ENCODE peak calls at places on chromosome 22, in four cellular contexts. J is pancreas, K is K562, C is psoas muscle. U is an unnamed sample.

GRCh38 chr22:46245515-46245914 is 4.6 kb downstream of the CDPF1 start:
- DNase-seq in J (no peak), K (no peak), C (peak; percentile 84), U (no peak)

GRCh38 chr22:39130152-39130704 is 22.3 kb downstream of the CBX7 start:
- DNase-seq in J (no peak), K (no peak), C (no peak), U (peak; percentile 16)

GRCh38 chr22:35046744-35047462 is 19.1 kb upstream of the ISX start:
- DNase-seq in J (no peak), K (no peak), C (no peak), U (no peak)

GRCh38 chr22:44584256-44584902 is 86.3 kb upstream of the RTL6 start:
- DNase-seq in J (no peak), K (no peak), C (peak; percentile 26), U (peak; percentile 12)

GRCh38 chr22:44957267-44957905 is 52.4 kb downstream of the PHF21B start:
- DNase-seq in J (no peak), K (no peak), C (no peak), U (no peak)

GRCh38 chr22:25853902-25854301 is 111.9 kb downstream of the MYO18B start:
- DNase-seq in J (no peak), K (peak; percentile 13), C (no peak), U (no peak)

GRCh38 chr22:20940178-20940790 is 23.1 kb downstream of the CRKL start:
- DNase-seq in J (no peak), K (no peak), C (no peak), U (no peak)

GRCh38 chr22:35401863-35402262 is 1.9 kb downstream of the MCM5 start:
- DNase-seq in J (no peak), K (no peak), C (no peak), U (no peak)

GRCh38 chr22:39898997-39899396 is 1.9 kb upstream of the GRAP2 start:
- DNase-seq in J (no peak), K (no peak), C (no peak), U (no peak)

GRCh38 chr22:46807458-46807857 is 45.0 kb downstream of the TBC1D22A start:
- DNase-seq in J (no peak), K (no peak), C (no peak), U (no peak)

GRCh38 chr22:32850591-32851517 is 49.3 kb downstream of the TIMP3 start:
- DNase-seq in J (no peak), K (no peak), C (peak; percentile 89), U (no peak)

GRCh38 chr22:41831828-41832552 is 915 bp upstream of the SREBF2 start:
- DNase-seq in J (no peak), K (no peak), C (no peak), U (no peak)

GRCh38 chr22:49321477-49322055 is 506.1 kb downstream of the BRD1 start:
- DNase-seq in J (no peak), K (no peak), C (peak; percentile 42), U (peak; percentile 16)

GRCh38 chr22:46362221-46362933 is 26.9 kb downstream of the TRMU start:
- DNase-seq in J (no peak), K (no peak), C (no peak), U (no peak)

GRCh38 chr22:46088541-46089311 is 61.6 kb upstream of the PPARA start:
- DNase-seq in J (peak; percentile 74), K (no peak), C (peak; percentile 88), U (peak; percentile 82)

GRCh38 chr22:50016988-50017700 is 4.6 kb upstream of the IL17REL start:
- DNase-seq in J (no peak), K (no peak), C (no peak), U (peak; percentile 69)

GRCh38 chr22:28943501-28943879 is 60.1 kb downstream of the ZNRF3 start:
- DNase-seq in J (no peak), K (no peak), C (no peak), U (no peak)

GRCh38 chr22:49368221-49368975 is 459.3 kb downstream of the BRD1 start:
- DNase-seq in J (no peak), K (no peak), C (no peak), U (no peak)

GRCh38 chr22:46770726-46771125 is 8.3 kb downstream of the TBC1D22A start:
- DNase-seq in J (no peak), K (no peak), C (no peak), U (no peak)

DNA sequence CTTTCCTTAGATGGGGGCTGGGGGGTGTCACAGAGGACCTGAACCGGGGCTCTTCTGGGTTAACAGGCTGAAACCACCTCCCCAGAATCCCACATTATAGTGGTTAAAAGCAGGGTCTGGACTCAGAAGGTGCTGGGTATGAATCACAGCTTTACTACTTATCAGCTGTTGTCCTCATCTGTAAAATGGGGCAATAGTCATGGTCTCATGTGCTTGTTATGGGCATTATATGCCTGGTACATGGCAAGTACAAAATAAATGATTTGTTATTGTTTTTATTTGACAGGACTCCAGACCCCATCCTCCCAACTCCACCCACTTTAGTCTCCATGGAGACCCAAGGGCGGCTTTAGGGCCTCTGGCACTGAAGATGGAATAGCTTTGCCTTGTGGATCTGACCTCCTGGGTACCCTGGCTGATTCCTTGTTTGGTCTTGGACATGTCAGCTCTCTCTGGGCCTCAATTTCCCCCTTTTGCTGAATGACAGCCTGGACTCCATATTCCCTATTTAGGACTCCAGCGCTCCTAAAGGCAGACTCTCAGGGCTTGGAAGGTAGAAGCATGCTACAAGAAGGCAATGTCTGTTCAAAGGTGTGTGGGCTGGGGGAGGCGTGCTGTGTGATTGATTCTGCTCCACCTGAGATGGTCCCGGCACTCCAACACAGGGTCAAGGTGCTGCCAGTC is 812 bp upstream of the SMTN start:
- DNase-seq in J (no peak), K (no peak), C (no peak), U (no peak)
- H3K4me1 ChIP-seq in J (peaks cover 40% of the 10 kb centered on the region), K (peaks cover 40% of the 10 kb centered on the region), C (peaks cover 27% of the 10 kb centered on the region), U (peaks cover 49% of the 10 kb centered on the region)

GRCh38 chr22:22341736-22342135 is 97.2 kb downstream of the VPREB1 start:
- DNase-seq in J (no peak), K (no peak), C (no peak), U (no peak)
- H3K27me3 ChIP-seq in J (no peaks in the 10 kb centered on the region), K (peaks cover 7% of the 10 kb centered on the region), C (no peaks in the 10 kb centered on the region), U (no peaks in the 10 kb centered on the region)

GRCh38 chr22:23243859-23244689 is 63.8 kb downstream of the BCR start:
- DNase-seq in J (no peak), K (peak; percentile 61), C (peak; percentile 25), U (no peak)
- H3K4me1 ChIP-seq in J (peaks cover 14% of the 10 kb centered on the region), K (peaks cover 50% of the 10 kb centered on the region), C (no peaks in the 10 kb centered on the region), U (peaks cover 78% of the 10 kb centered on the region)

DNA sequence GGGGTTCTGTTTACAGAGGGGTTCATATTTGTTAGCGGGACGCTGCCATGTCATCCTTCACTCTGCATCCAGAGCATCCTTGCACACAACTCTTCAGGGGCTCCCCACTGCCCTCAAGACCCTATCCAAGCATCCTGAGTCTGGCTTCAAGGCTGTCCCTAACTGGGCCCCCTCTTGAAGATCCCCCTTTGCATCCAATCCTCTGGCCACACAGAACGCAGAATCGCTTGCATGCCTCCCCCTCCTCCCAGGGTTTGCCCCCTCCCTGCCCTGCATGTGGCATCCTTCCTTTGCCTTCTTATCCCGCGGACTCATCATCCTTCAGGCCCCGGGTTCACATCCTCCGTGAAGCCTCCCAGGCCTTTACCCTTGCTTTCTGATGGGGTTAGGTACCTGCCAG is 18.6 kb downstream of the C1QTNF6 start:
- DNase-seq in J (no peak), K (no peak), C (peak; percentile 4), U (peak; percentile 13)
- H3K27me3 ChIP-seq in J (no peaks in the 10 kb centered on the region), K (peaks cover 1% of the 10 kb centered on the region), C (peaks cover 3% of the 10 kb centered on the region), U (no peaks in the 10 kb centered on the region)

GRCh38 chr22:37305873-37306272 is 23.6 kb downstream of the CYTH4 start:
- DNase-seq in J (no peak), K (no peak), C (no peak), U (no peak)
- H3K4me1 ChIP-seq in J (peaks cover 7% of the 10 kb centered on the region), K (peaks cover 36% of the 10 kb centered on the region), C (peaks cover 4% of the 10 kb centered on the region), U (peaks cover 100% of the 10 kb centered on the region)